ENCODE peak calls at places on chromosome 1, in eight cellular contexts. One of them, this sample, is unnamed.
A peak's percentile ranks its signal among the peaks of the same experiment; 100 is the strongest.

GRCh38 chr1:53669511-53670191 is 69.3 kb downstream of the GLIS1 start:
- DNase-seq in adrenal gland: no peak
- DNase-seq in A549: no peak
- DNase-seq in Peyer's patch: no peak
- DNase-seq in ovary: no peak
- DNase-seq in body of pancreas: no peak
- DNase-seq in tibial nerve: no peak
- DNase-seq in heart left ventricle: no peak
- DNase-seq in this sample: no peak

GRCh38 chr1:12548279-12549105 is 69.5 kb downstream of the DHRS3 start:
- DNase-seq in tibial nerve: no peak
- DNase-seq in adrenal gland: no peak
- DNase-seq in body of pancreas: no peak
- DNase-seq in Peyer's patch: no peak
- DNase-seq in A549: no peak
- DNase-seq in heart left ventricle: no peak
- DNase-seq in ovary: peak; percentile 34
- DNase-seq in this sample: no peak

GRCh38 chr1:223052931-223053330 is 90.1 kb downstream of the TLR5 start:
- DNase-seq in body of pancreas: no peak
- DNase-seq in A549: no peak
- DNase-seq in tibial nerve: no peak
- DNase-seq in heart left ventricle: no peak
- DNase-seq in ovary: no peak
- DNase-seq in adrenal gland: peak; percentile 52
- DNase-seq in Peyer's patch: no peak
- DNase-seq in this sample: no peak

GRCh38 chr1:101115112-101115511 is 89.5 kb upstream of the DPH5 start:
- DNase-seq in tibial nerve: no peak
- DNase-seq in adrenal gland: no peak
- DNase-seq in heart left ventricle: no peak
- DNase-seq in Peyer's patch: no peak
- DNase-seq in ovary: no peak
- DNase-seq in body of pancreas: no peak
- DNase-seq in A549: no peak
- DNase-seq in this sample: no peak

GRCh38 chr1:161226759-161227158 is 899 bp downstream of the TOMM40L start:
- DNase-seq in tibial nerve: no peak
- DNase-seq in A549: no peak
- DNase-seq in body of pancreas: no peak
- DNase-seq in heart left ventricle: no peak
- DNase-seq in adrenal gland: no peak
- DNase-seq in Peyer's patch: no peak
- DNase-seq in ovary: no peak
- DNase-seq in this sample: no peak

GRCh38 chr1:40382110-40382464 is 8.6 kb downstream of the SMAP2 start:
- DNase-seq in Peyer's patch: no peak
- DNase-seq in body of pancreas: no peak
- DNase-seq in heart left ventricle: no peak
- DNase-seq in tibial nerve: no peak
- DNase-seq in A549: no peak
- DNase-seq in adrenal gland: no peak
- DNase-seq in ovary: no peak
- DNase-seq in this sample: no peak

GRCh38 chr1:33634806-33635205 is 162.4 kb downstream of the ZSCAN20 start:
- DNase-seq in Peyer's patch: no peak
- DNase-seq in body of pancreas: peak; percentile 63
- DNase-seq in heart left ventricle: no peak
- DNase-seq in A549: peak; percentile 35
- DNase-seq in tibial nerve: no peak
- DNase-seq in ovary: no peak
- DNase-seq in adrenal gland: peak; percentile 54
- DNase-seq in this sample: no peak

GRCh38 chr1:236338096-236338495 is 56.0 kb upstream of the EDARADD start:
- DNase-seq in Peyer's patch: no peak
- DNase-seq in A549: no peak
- DNase-seq in body of pancreas: no peak
- DNase-seq in adrenal gland: no peak
- DNase-seq in tibial nerve: no peak
- DNase-seq in ovary: no peak
- DNase-seq in heart left ventricle: no peak
- DNase-seq in this sample: no peak

GRCh38 chr1:4681026-4681425 is 26.6 kb downstream of the AJAP1 start:
- DNase-seq in tibial nerve: no peak
- DNase-seq in heart left ventricle: no peak
- DNase-seq in Peyer's patch: no peak
- DNase-seq in body of pancreas: no peak
- DNase-seq in ovary: no peak
- DNase-seq in A549: no peak
- DNase-seq in adrenal gland: no peak
- DNase-seq in this sample: no peak

GRCh38 chr1:8745749-8746390 is 71.6 kb downstream of the RERE start:
- DNase-seq in tibial nerve: no peak
- DNase-seq in Peyer's patch: no peak
- DNase-seq in ovary: no peak
- DNase-seq in A549: no peak
- DNase-seq in body of pancreas: no peak
- DNase-seq in adrenal gland: no peak
- DNase-seq in heart left ventricle: no peak
- DNase-seq in this sample: no peak

GRCh38 chr1:30942326-30942978 is 33.9 kb upstream of the SDC3 start:
- DNase-seq in A549: no peak
- DNase-seq in heart left ventricle: no peak
- DNase-seq in tibial nerve: no peak
- DNase-seq in Peyer's patch: no peak
- DNase-seq in body of pancreas: no peak
- DNase-seq in ovary: no peak
- DNase-seq in adrenal gland: no peak
- DNase-seq in this sample: no peak

GRCh38 chr1:108070662-108071061 is 105.7 kb upstream of the VAV3 start:
- DNase-seq in heart left ventricle: no peak
- DNase-seq in body of pancreas: no peak
- DNase-seq in tibial nerve: no peak
- DNase-seq in adrenal gland: no peak
- DNase-seq in A549: no peak
- DNase-seq in Peyer's patch: no peak
- DNase-seq in ovary: no peak
- DNase-seq in this sample: no peak

GRCh38 chr1:167500283-167500860 is 18.0 kb downstream of the CD247 start:
- DNase-seq in heart left ventricle: no peak
- DNase-seq in tibial nerve: no peak
- DNase-seq in adrenal gland: no peak
- DNase-seq in body of pancreas: no peak
- DNase-seq in A549: no peak
- DNase-seq in ovary: no peak
- DNase-seq in Peyer's patch: no peak
- DNase-seq in this sample: no peak

GRCh38 chr1:54300395-54300794 is 100.4 kb downstream of the MRPL37 start:
- DNase-seq in ovary: no peak
- DNase-seq in heart left ventricle: no peak
- DNase-seq in Peyer's patch: no peak
- DNase-seq in body of pancreas: no peak
- DNase-seq in tibial nerve: no peak
- DNase-seq in adrenal gland: no peak
- DNase-seq in A549: no peak
- DNase-seq in this sample: no peak

GRCh38 chr1:9448132-9449105 is 90.8 kb upstream of the SLC25A33 start:
- DNase-seq in heart left ventricle: no peak
- DNase-seq in Peyer's patch: no peak
- DNase-seq in A549: no peak
- DNase-seq in body of pancreas: no peak
- DNase-seq in adrenal gland: no peak
- DNase-seq in ovary: no peak
- DNase-seq in tibial nerve: no peak
- DNase-seq in this sample: no peak

GRCh38 chr1:155504207-155504606 is 58.4 kb downstream of the ASH1L start:
- DNase-seq in tibial nerve: no peak
- DNase-seq in A549: peak; percentile 55
- DNase-seq in heart left ventricle: no peak
- DNase-seq in adrenal gland: no peak
- DNase-seq in ovary: no peak
- DNase-seq in body of pancreas: no peak
- DNase-seq in Peyer's patch: no peak
- DNase-seq in this sample: no peak

GRCh38 chr1:87598429-87598828 is 269.7 kb downstream of the LMO4 start:
- DNase-seq in tibial nerve: no peak
- DNase-seq in body of pancreas: no peak
- DNase-seq in A549: peak; percentile 25
- DNase-seq in adrenal gland: no peak
- DNase-seq in Peyer's patch: no peak
- DNase-seq in ovary: no peak
- DNase-seq in heart left ventricle: no peak
- DNase-seq in this sample: no peak

GRCh38 chr1:45972621-45973020 is 159.8 kb downstream of the PIK3R3 start:
- DNase-seq in ovary: no peak
- DNase-seq in heart left ventricle: no peak
- DNase-seq in tibial nerve: no peak
- DNase-seq in Peyer's patch: no peak
- DNase-seq in A549: no peak
- DNase-seq in body of pancreas: no peak
- DNase-seq in adrenal gland: no peak
- DNase-seq in this sample: no peak

GRCh38 chr1:92441316-92442311 is 45.1 kb downstream of the GFI1 start:
- DNase-seq in adrenal gland: no peak
- DNase-seq in A549: peak; percentile 60
- DNase-seq in tibial nerve: no peak
- DNase-seq in Peyer's patch: no peak
- DNase-seq in heart left ventricle: no peak
- DNase-seq in ovary: no peak
- DNase-seq in body of pancreas: peak; percentile 80
- DNase-seq in this sample: no peak

GRCh38 chr1:246591504-246591903 is 25.2 kb downstream of the CNST start:
- DNase-seq in ovary: no peak
- DNase-seq in adrenal gland: no peak
- DNase-seq in Peyer's patch: no peak
- DNase-seq in heart left ventricle: no peak
- DNase-seq in body of pancreas: no peak
- DNase-seq in tibial nerve: no peak
- DNase-seq in A549: no peak
- DNase-seq in this sample: no peak

GRCh38 chr1:15153842-15154479 is 414 bp downstream of the TMEM51 start:
- DNase-seq in ovary: peak; percentile 86
- DNase-seq in body of pancreas: peak; percentile 79
- DNase-seq in heart left ventricle: peak; percentile 80
- DNase-seq in A549: peak; percentile 65
- DNase-seq in Peyer's patch: no peak
- DNase-seq in tibial nerve: no peak
- DNase-seq in adrenal gland: peak; percentile 74
- DNase-seq in this sample: peak; percentile 47
- TF ChIP-seq POLR2A in ovary: peak; percentile 41
- TF ChIP-seq POLR2A in body of pancreas: no peak
- TF ChIP-seq POLR2A in heart left ventricle: no peak
- TF ChIP-seq POLR2A in A549: no peak
- TF ChIP-seq POLR2A in Peyer's patch: no peak
- TF ChIP-seq POLR2A in tibial nerve: no peak
- TF ChIP-seq POLR2A in adrenal gland: no peak
- TF ChIP-seq POLR2A in this sample: no peak

GRCh38 chr1:85626818-85627217 is 46.3 kb downstream of the CCN1 start:
- DNase-seq in adrenal gland: no peak
- DNase-seq in body of pancreas: no peak
- DNase-seq in tibial nerve: no peak
- DNase-seq in Peyer's patch: no peak
- DNase-seq in A549: no peak
- DNase-seq in ovary: no peak
- DNase-seq in heart left ventricle: no peak
- DNase-seq in this sample: no peak

GRCh38 chr1:85623061-85623471 is 42.5 kb downstream of the CCN1 start:
- DNase-seq in Peyer's patch: no peak
- DNase-seq in ovary: no peak
- DNase-seq in tibial nerve: no peak
- DNase-seq in A549: no peak
- DNase-seq in body of pancreas: no peak
- DNase-seq in heart left ventricle: no peak
- DNase-seq in adrenal gland: no peak
- DNase-seq in this sample: peak; percentile 44

GRCh38 chr1:85629532-85629920 is 49.0 kb downstream of the CCN1 start:
- DNase-seq in A549: peak; percentile 91
- DNase-seq in ovary: no peak
- DNase-seq in body of pancreas: no peak
- DNase-seq in Peyer's patch: no peak
- DNase-seq in tibial nerve: no peak
- DNase-seq in adrenal gland: no peak
- DNase-seq in heart left ventricle: no peak
- DNase-seq in this sample: no peak

GRCh38 chr1:85624361-85624760 is 43.8 kb downstream of the CCN1 start:
- DNase-seq in A549: no peak
- DNase-seq in adrenal gland: no peak
- DNase-seq in ovary: no peak
- DNase-seq in body of pancreas: no peak
- DNase-seq in Peyer's patch: no peak
- DNase-seq in heart left ventricle: no peak
- DNase-seq in tibial nerve: no peak
- DNase-seq in this sample: no peak

GRCh38 chr1:85628791-85629531 is 48.4 kb downstream of the CCN1 start:
- DNase-seq in adrenal gland: no peak
- DNase-seq in Peyer's patch: no peak
- DNase-seq in ovary: no peak
- DNase-seq in A549: peak; percentile 89
- DNase-seq in body of pancreas: peak; percentile 74
- DNase-seq in heart left ventricle: peak; percentile 42
- DNase-seq in tibial nerve: no peak
- DNase-seq in this sample: peak; percentile 57
- TF ChIP-seq POLR2A in adrenal gland: no peak
- TF ChIP-seq POLR2A in Peyer's patch: no peak
- TF ChIP-seq POLR2A in ovary: no peak
- TF ChIP-seq POLR2A in A549: no peak
- TF ChIP-seq POLR2A in body of pancreas: no peak
- TF ChIP-seq POLR2A in heart left ventricle: no peak
- TF ChIP-seq POLR2A in tibial nerve: no peak
- TF ChIP-seq POLR2A in this sample: peak; percentile 33

DNA sequence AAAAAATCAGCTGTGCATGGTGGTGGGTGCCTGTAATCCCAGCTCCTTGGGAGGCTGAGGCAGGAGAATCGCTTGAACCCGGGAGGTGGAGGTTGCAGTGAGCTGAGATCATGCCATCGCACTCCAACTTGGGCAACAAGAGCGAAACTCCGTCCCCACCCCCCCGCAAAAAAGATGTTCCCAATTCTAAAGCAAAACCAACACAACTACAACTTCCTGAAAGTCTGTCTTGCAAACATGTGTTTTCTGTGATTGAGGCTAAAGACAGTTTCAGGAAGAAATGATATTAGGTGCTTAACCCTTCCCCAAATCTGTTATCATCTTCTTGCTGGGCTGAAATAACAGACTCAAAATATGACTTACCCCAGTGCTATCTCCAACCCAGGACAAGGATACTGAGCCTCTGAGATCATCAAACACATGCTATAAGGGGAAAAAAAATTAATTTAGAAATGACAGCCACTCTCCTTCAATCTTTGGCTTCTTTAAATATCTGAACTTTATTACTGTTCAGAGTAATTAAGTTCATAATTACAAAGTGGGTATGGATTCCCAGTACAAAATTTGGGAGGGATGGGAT is 28.5 kb downstream of the SORT1 start:
- DNase-seq in body of pancreas: no peak
- DNase-seq in tibial nerve: no peak
- DNase-seq in Peyer's patch: no peak
- DNase-seq in heart left ventricle: no peak
- DNase-seq in A549: no peak
- DNase-seq in adrenal gland: no peak
- DNase-seq in ovary: no peak
- DNase-seq in this sample: no peak
- TF ChIP-seq POLR2A in body of pancreas: no peak
- TF ChIP-seq POLR2A in tibial nerve: no peak
- TF ChIP-seq POLR2A in Peyer's patch: no peak
- TF ChIP-seq POLR2A in heart left ventricle: no peak
- TF ChIP-seq POLR2A in A549: no peak
- TF ChIP-seq POLR2A in adrenal gland: no peak
- TF ChIP-seq POLR2A in ovary: no peak
- TF ChIP-seq POLR2A in this sample: no peak

GRCh38 chr1:29124366-29125236 is 898 bp upstream of the TMEM200B start:
- DNase-seq in tibial nerve: peak; percentile 74
- DNase-seq in ovary: peak; percentile 95
- DNase-seq in adrenal gland: peak; percentile 68
- DNase-seq in heart left ventricle: peak; percentile 82
- DNase-seq in A549: peak; percentile 56
- DNase-seq in Peyer's patch: peak; percentile 47
- DNase-seq in body of pancreas: peak; percentile 61
- DNase-seq in this sample: peak; percentile 74
- TF ChIP-seq POLR2A in tibial nerve: peak; percentile 59
- TF ChIP-seq POLR2A in ovary: peak; percentile 89
- TF ChIP-seq POLR2A in adrenal gland: peak; percentile 28
- TF ChIP-seq POLR2A in heart left ventricle: peak; percentile 42
- TF ChIP-seq POLR2A in A549: peak; percentile 46
- TF ChIP-seq POLR2A in Peyer's patch: no peak
- TF ChIP-seq POLR2A in body of pancreas: peak; percentile 29
- TF ChIP-seq POLR2A in this sample: peak; percentile 20